ENCODE peak calls at places on chromosomes 16 and 17, in six cellular contexts. One of them, this sample, is unnamed.

GRCh38 chr16:22324787-22325597 is 27.8 kb downstream of the POLR3E start:
- DNase-seq in heart left ventricle: no peak
- DNase-seq in fibroblast of mammary gland: peak
- DNase-seq in tibial nerve: no peak
- DNase-seq in osteocyte: peak
- DNase-seq in WERI-Rb-1: no peak
- DNase-seq in this sample: no peak

GRCh38 chr17:49616546-49617205 is 41.0 kb downstream of the NXPH3 start:
- DNase-seq in heart left ventricle: peak
- DNase-seq in fibroblast of mammary gland: peak
- DNase-seq in tibial nerve: peak
- DNase-seq in osteocyte: no peak
- DNase-seq in WERI-Rb-1: no peak
- DNase-seq in this sample: no peak

GRCh38 chr16:813204-813915 is 12.8 kb upstream of the GNG13 start:
- DNase-seq in heart left ventricle: peak
- DNase-seq in fibroblast of mammary gland: peak
- DNase-seq in tibial nerve: peak
- DNase-seq in osteocyte: no peak
- DNase-seq in WERI-Rb-1: peak
- DNase-seq in this sample: no peak

GRCh38 chr16:80914379-80915078 is 92.2 kb downstream of the CMC2 start:
- DNase-seq in heart left ventricle: no peak
- DNase-seq in fibroblast of mammary gland: no peak
- DNase-seq in tibial nerve: no peak
- DNase-seq in osteocyte: no peak
- DNase-seq in WERI-Rb-1: no peak
- DNase-seq in this sample: no peak

GRCh38 chr17:48335168-48335567 is 94.8 kb downstream of the SKAP1 start:
- DNase-seq in heart left ventricle: no peak
- DNase-seq in fibroblast of mammary gland: no peak
- DNase-seq in tibial nerve: no peak
- DNase-seq in osteocyte: no peak
- DNase-seq in WERI-Rb-1: no peak
- DNase-seq in this sample: no peak

GRCh38 chr17:70863436-70864248 is 694.3 kb downstream of the KCNJ2 start:
- DNase-seq in heart left ventricle: no peak
- DNase-seq in fibroblast of mammary gland: peak
- DNase-seq in tibial nerve: no peak
- DNase-seq in osteocyte: no peak
- DNase-seq in WERI-Rb-1: no peak
- DNase-seq in this sample: no peak

GRCh38 chr16:2468142-2468724 is 2.9 kb upstream of the NTN3 start:
- DNase-seq in heart left ventricle: no peak
- DNase-seq in fibroblast of mammary gland: no peak
- DNase-seq in tibial nerve: no peak
- DNase-seq in osteocyte: no peak
- DNase-seq in WERI-Rb-1: no peak
- DNase-seq in this sample: no peak

GRCh38 chr16:31067342-31067741 is 6.7 kb downstream of the ZNF668 start:
- DNase-seq in heart left ventricle: no peak
- DNase-seq in fibroblast of mammary gland: no peak
- DNase-seq in tibial nerve: no peak
- DNase-seq in osteocyte: no peak
- DNase-seq in WERI-Rb-1: no peak
- DNase-seq in this sample: no peak

GRCh38 chr17:79147791-79148506 is 73.3 kb downstream of the ENGASE start:
- DNase-seq in heart left ventricle: no peak
- DNase-seq in fibroblast of mammary gland: no peak
- DNase-seq in tibial nerve: no peak
- DNase-seq in osteocyte: no peak
- DNase-seq in WERI-Rb-1: no peak
- DNase-seq in this sample: no peak

GRCh38 chr16:8720080-8720966 is 45.9 kb downstream of the ABAT start:
- DNase-seq in heart left ventricle: no peak
- DNase-seq in fibroblast of mammary gland: no peak
- DNase-seq in tibial nerve: no peak
- DNase-seq in osteocyte: no peak
- DNase-seq in WERI-Rb-1: peak
- DNase-seq in this sample: no peak

GRCh38 chr17:19645608-19646250 is 2.8 kb upstream of the ALDH3A2 start:
- DNase-seq in heart left ventricle: no peak
- DNase-seq in fibroblast of mammary gland: peak
- DNase-seq in tibial nerve: peak
- DNase-seq in osteocyte: no peak
- DNase-seq in WERI-Rb-1: peak
- DNase-seq in this sample: no peak

GRCh38 chr17:681738-682137 is 32.9 kb downstream of the VPS53 start:
- DNase-seq in heart left ventricle: no peak
- DNase-seq in fibroblast of mammary gland: peak
- DNase-seq in tibial nerve: no peak
- DNase-seq in osteocyte: no peak
- DNase-seq in WERI-Rb-1: no peak
- DNase-seq in this sample: no peak

GRCh38 chr17:81267390-81268067 is 27.6 kb downstream of the SLC38A10 start:
- DNase-seq in heart left ventricle: no peak
- DNase-seq in fibroblast of mammary gland: no peak
- DNase-seq in tibial nerve: no peak
- DNase-seq in osteocyte: no peak
- DNase-seq in WERI-Rb-1: no peak
- DNase-seq in this sample: no peak

GRCh38 chr17:79757140-79757745 is 20.7 kb upstream of the CBX2 start:
- DNase-seq in heart left ventricle: no peak
- DNase-seq in fibroblast of mammary gland: no peak
- DNase-seq in tibial nerve: no peak
- DNase-seq in osteocyte: no peak
- DNase-seq in WERI-Rb-1: no peak
- DNase-seq in this sample: no peak

GRCh38 chr16:72189865-72190371 is 18.0 kb upstream of the PMFBP1 start:
- DNase-seq in heart left ventricle: no peak
- DNase-seq in fibroblast of mammary gland: peak
- DNase-seq in tibial nerve: peak
- DNase-seq in osteocyte: no peak
- DNase-seq in WERI-Rb-1: no peak
- DNase-seq in this sample: no peak

GRCh38 chr17:58060596-58061191 is 22.5 kb upstream of the DYNLL2 start:
- DNase-seq in heart left ventricle: peak
- DNase-seq in fibroblast of mammary gland: peak
- DNase-seq in tibial nerve: no peak
- DNase-seq in osteocyte: no peak
- DNase-seq in WERI-Rb-1: no peak
- DNase-seq in this sample: no peak

GRCh38 chr16:21214086-21214485 is 2.7 kb upstream of the ZP2 start:
- DNase-seq in heart left ventricle: no peak
- DNase-seq in fibroblast of mammary gland: no peak
- DNase-seq in tibial nerve: no peak
- DNase-seq in osteocyte: no peak
- DNase-seq in WERI-Rb-1: no peak
- DNase-seq in this sample: no peak

GRCh38 chr16:966505-966904 is 4.3 kb downstream of the LMF1 start:
- DNase-seq in heart left ventricle: no peak
- DNase-seq in fibroblast of mammary gland: no peak
- DNase-seq in tibial nerve: no peak
- DNase-seq in osteocyte: no peak
- DNase-seq in WERI-Rb-1: no peak
- DNase-seq in this sample: no peak

GRCh38 chr16:29675811-29676643 is 3.0 kb upstream of the QPRT start:
- DNase-seq in heart left ventricle: no peak
- DNase-seq in fibroblast of mammary gland: peak
- DNase-seq in tibial nerve: no peak
- DNase-seq in osteocyte: no peak
- DNase-seq in WERI-Rb-1: no peak
- DNase-seq in this sample: no peak

GRCh38 chr17:80717661-80718060 is 173.0 kb downstream of the RPTOR start:
- DNase-seq in heart left ventricle: no peak
- DNase-seq in fibroblast of mammary gland: no peak
- DNase-seq in tibial nerve: no peak
- DNase-seq in osteocyte: no peak
- DNase-seq in WERI-Rb-1: no peak
- DNase-seq in this sample: no peak

GRCh38 chr17:49125449-49125848 is 7.1 kb upstream of the B4GALNT2 start:
- DNase-seq in heart left ventricle: no peak
- DNase-seq in fibroblast of mammary gland: no peak
- DNase-seq in tibial nerve: no peak
- DNase-seq in osteocyte: no peak
- DNase-seq in WERI-Rb-1: no peak
- DNase-seq in this sample: no peak

GRCh38 chr16:73176577-73177013 is 128.7 kb upstream of the ZFHX3 start:
- DNase-seq in heart left ventricle: no peak
- DNase-seq in fibroblast of mammary gland: peak
- DNase-seq in tibial nerve: no peak
- DNase-seq in osteocyte: no peak
- DNase-seq in WERI-Rb-1: no peak
- DNase-seq in this sample: no peak

DNA sequence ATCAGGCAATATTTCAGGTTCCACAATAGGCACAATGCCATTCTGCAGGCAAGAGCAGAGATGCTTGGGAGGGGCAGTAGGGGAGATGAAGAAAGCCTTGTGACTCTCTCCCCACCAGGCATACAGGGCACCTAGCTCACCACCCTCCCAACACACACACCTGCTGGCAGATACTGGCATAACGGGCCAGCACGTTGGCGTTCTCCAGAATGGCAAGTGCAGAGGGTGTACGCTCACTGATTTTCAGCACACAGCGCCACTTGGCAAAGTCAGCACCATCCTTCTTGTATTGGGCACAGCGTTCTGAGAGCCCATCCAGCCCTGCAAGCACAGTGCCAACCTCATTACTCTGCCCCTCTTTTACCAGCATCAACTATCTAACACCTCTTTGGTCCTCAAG is 2.2 kb downstream of the ALDOC start:
- DNase-seq in heart left ventricle: no peak
- DNase-seq in fibroblast of mammary gland: no peak
- DNase-seq in tibial nerve: no peak
- DNase-seq in osteocyte: no peak
- DNase-seq in WERI-Rb-1: no peak
- DNase-seq in this sample: no peak
- TF ChIP-seq CTCF in heart left ventricle: no peak
- TF ChIP-seq CTCF in fibroblast of mammary gland: no peak
- TF ChIP-seq CTCF in tibial nerve: no peak
- TF ChIP-seq CTCF in osteocyte: no peak
- TF ChIP-seq CTCF in WERI-Rb-1: no peak
- TF ChIP-seq CTCF in this sample: no peak

DNA sequence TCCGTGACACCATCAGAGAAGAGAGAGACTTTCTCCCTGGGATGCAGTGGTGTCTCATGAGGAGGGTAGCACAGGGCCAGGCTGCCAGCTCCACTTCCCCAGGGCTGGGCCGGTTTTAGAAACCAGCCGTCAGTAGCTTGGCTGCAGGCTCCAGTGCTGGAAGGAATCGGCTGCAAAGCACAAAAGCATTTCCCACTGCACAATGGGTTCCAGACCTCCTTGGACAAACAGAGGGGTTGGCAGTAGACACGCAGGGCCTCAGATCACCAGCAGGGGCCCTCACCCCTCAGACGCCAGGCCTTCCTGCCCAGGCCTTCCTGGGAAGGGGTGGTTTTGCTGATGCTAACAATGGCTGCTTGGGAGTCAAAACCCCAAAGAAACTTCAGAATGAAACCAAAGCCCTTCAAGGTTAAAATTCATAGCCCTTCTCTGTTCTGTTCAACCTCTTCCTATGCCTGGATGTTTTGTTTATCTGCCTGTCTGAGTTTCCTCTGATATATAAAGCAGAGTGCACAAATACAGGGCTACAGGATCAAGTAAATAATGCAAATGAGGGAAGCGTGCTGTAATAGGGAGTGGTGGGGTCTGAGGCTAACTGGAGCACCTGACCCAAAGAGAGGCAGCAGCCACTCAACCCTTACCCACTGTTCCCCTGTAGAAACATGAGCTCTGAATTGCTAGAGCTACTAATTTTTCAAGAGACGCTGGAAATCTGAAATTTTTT is 26.2 kb downstream of the TEKT5 start:
- DNase-seq in heart left ventricle: no peak
- DNase-seq in fibroblast of mammary gland: peak
- DNase-seq in tibial nerve: no peak
- DNase-seq in osteocyte: no peak
- DNase-seq in WERI-Rb-1: peak
- DNase-seq in this sample: no peak
- TF ChIP-seq CTCF in heart left ventricle: peak
- TF ChIP-seq CTCF in fibroblast of mammary gland: peak
- TF ChIP-seq CTCF in tibial nerve: no peak
- TF ChIP-seq CTCF in osteocyte: peak
- TF ChIP-seq CTCF in WERI-Rb-1: peak
- TF ChIP-seq CTCF in this sample: no peak

DNA sequence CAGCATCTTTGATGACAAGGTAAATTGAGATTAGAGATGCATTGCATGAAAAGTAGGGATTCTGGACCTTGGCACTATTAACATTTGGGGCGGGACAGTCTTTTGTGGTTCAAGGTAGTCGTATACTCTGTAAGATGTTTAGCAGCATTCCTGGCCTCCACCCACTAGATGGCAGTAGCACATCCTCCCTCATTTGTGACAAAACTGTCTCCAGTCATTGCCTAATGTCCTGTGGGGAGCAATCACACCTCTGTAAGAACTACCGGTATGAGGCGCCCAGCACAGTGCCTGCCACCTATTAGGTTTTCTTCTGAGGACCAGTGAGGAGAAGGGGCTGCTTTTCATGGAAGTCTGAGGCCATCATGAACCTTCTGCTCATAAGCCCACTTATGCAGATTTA is 180.8 kb downstream of the RBFOX1 start:
- DNase-seq in heart left ventricle: no peak
- DNase-seq in fibroblast of mammary gland: no peak
- DNase-seq in tibial nerve: no peak
- DNase-seq in osteocyte: no peak
- DNase-seq in WERI-Rb-1: peak
- DNase-seq in this sample: no peak
- TF ChIP-seq CTCF in heart left ventricle: peak
- TF ChIP-seq CTCF in fibroblast of mammary gland: no peak
- TF ChIP-seq CTCF in tibial nerve: no peak
- TF ChIP-seq CTCF in osteocyte: no peak
- TF ChIP-seq CTCF in WERI-Rb-1: peak
- TF ChIP-seq CTCF in this sample: no peak

GRCh38 chr16:48526058-48526957 is 83.7 kb downstream of the N4BP1 start:
- DNase-seq in heart left ventricle: no peak
- DNase-seq in fibroblast of mammary gland: no peak
- DNase-seq in tibial nerve: no peak
- DNase-seq in osteocyte: no peak
- DNase-seq in WERI-Rb-1: peak
- DNase-seq in this sample: no peak
- TF ChIP-seq CTCF in heart left ventricle: no peak
- TF ChIP-seq CTCF in fibroblast of mammary gland: no peak
- TF ChIP-seq CTCF in tibial nerve: no peak
- TF ChIP-seq CTCF in osteocyte: peak
- TF ChIP-seq CTCF in WERI-Rb-1: peak
- TF ChIP-seq CTCF in this sample: no peak

This sample was measured in omental fat pad.